ENCODE peak calls at places on chromosomes 1 and 21, in five cellular contexts. One of them, this sample, is unnamed.

GRCh38 chr1:117146570-117147340 is 25.2 kb upstream of the TRIM45 start:
- DNase-seq in RWPE1: peak; percentile 65
- DNase-seq in upper lobe of right lung: no peak
- DNase-seq in mesothelial cell of epicardium: no peak
- DNase-seq in D721Med: no peak
- DNase-seq in this sample: no peak

GRCh38 chr1:81978945-81979344 is 178.2 kb downstream of the ADGRL2 start:
- DNase-seq in RWPE1: no peak
- DNase-seq in upper lobe of right lung: no peak
- DNase-seq in mesothelial cell of epicardium: no peak
- DNase-seq in D721Med: no peak
- DNase-seq in this sample: no peak

GRCh38 chr1:112264553-112264952 is 131.5 kb upstream of the CTTNBP2NL start:
- DNase-seq in RWPE1: no peak
- DNase-seq in upper lobe of right lung: no peak
- DNase-seq in mesothelial cell of epicardium: no peak
- DNase-seq in D721Med: no peak
- DNase-seq in this sample: no peak

GRCh38 chr1:160643138-160643537 is 3.7 kb downstream of the SLAMF1 start:
- DNase-seq in RWPE1: no peak
- DNase-seq in upper lobe of right lung: no peak
- DNase-seq in mesothelial cell of epicardium: no peak
- DNase-seq in D721Med: no peak
- DNase-seq in this sample: no peak

GRCh38 chr1:117591248-117591647 is 14.6 kb upstream of the TENT5C start:
- DNase-seq in RWPE1: no peak
- DNase-seq in upper lobe of right lung: peak; percentile 80
- DNase-seq in mesothelial cell of epicardium: no peak
- DNase-seq in D721Med: no peak
- DNase-seq in this sample: peak; percentile 0

GRCh38 chr21:43850728-43851295 is 14.2 kb upstream of the AGPAT3 start:
- DNase-seq in RWPE1: no peak
- DNase-seq in upper lobe of right lung: no peak
- DNase-seq in mesothelial cell of epicardium: no peak
- DNase-seq in D721Med: no peak
- DNase-seq in this sample: no peak

GRCh38 chr1:247294282-247294681 is 37.4 kb downstream of the ZNF496 start:
- DNase-seq in RWPE1: peak; percentile 29
- DNase-seq in upper lobe of right lung: peak; percentile 4
- DNase-seq in mesothelial cell of epicardium: no peak
- DNase-seq in D721Med: no peak
- DNase-seq in this sample: no peak

GRCh38 chr1:211648336-211648735 is 27.1 kb downstream of the NEK2 start:
- DNase-seq in RWPE1: peak; percentile 70
- DNase-seq in upper lobe of right lung: no peak
- DNase-seq in mesothelial cell of epicardium: no peak
- DNase-seq in D721Med: no peak
- DNase-seq in this sample: no peak

GRCh38 chr21:46011267-46011967 is 29.8 kb downstream of the COL6A1 start:
- DNase-seq in RWPE1: no peak
- DNase-seq in upper lobe of right lung: no peak
- DNase-seq in mesothelial cell of epicardium: peak; percentile 29
- DNase-seq in D721Med: no peak
- DNase-seq in this sample: no peak

GRCh38 chr1:115135681-115136080 is 46.4 kb upstream of the TSPAN2 start:
- DNase-seq in RWPE1: no peak
- DNase-seq in upper lobe of right lung: no peak
- DNase-seq in mesothelial cell of epicardium: no peak
- DNase-seq in D721Med: no peak
- DNase-seq in this sample: no peak

GRCh38 chr1:55081188-55081904 is 42.0 kb downstream of the PCSK9 start:
- DNase-seq in RWPE1: peak; percentile 50
- DNase-seq in upper lobe of right lung: no peak
- DNase-seq in mesothelial cell of epicardium: no peak
- DNase-seq in D721Med: no peak
- DNase-seq in this sample: no peak

GRCh38 chr1:37064059-37064458 is 29.7 kb upstream of the GRIK3 start:
- DNase-seq in RWPE1: no peak
- DNase-seq in upper lobe of right lung: no peak
- DNase-seq in mesothelial cell of epicardium: no peak
- DNase-seq in D721Med: no peak
- DNase-seq in this sample: no peak

DNA sequence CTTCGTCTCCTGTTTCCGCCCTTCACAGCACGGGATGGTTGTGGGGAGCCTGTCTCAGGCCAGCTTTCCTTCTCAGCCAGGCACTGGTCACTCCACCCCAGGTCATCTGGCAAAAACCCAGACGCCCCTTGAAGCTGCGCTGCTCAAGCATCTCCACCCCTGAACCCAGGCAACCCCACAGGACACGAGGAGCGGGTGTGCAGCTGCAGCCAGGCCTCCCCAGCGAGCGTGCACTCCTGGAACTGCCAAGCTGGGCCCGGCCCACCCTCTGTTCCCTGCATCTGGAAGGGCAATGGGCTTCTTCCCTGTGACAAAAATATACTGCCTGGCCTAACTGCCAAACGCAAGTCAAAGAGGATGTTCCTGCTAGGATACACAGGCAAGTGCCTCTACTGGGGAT is 39.7 kb downstream of the SLC66A1 start:
- DNase-seq in RWPE1: no peak
- DNase-seq in upper lobe of right lung: no peak
- DNase-seq in mesothelial cell of epicardium: no peak
- DNase-seq in D721Med: no peak
- DNase-seq in this sample: no peak
- TF ChIP-seq CTCF in RWPE1: no peak
- TF ChIP-seq CTCF in upper lobe of right lung: no peak
- TF ChIP-seq CTCF in mesothelial cell of epicardium: no peak
- TF ChIP-seq CTCF in D721Med: no peak
- TF ChIP-seq CTCF in this sample: no peak

DNA sequence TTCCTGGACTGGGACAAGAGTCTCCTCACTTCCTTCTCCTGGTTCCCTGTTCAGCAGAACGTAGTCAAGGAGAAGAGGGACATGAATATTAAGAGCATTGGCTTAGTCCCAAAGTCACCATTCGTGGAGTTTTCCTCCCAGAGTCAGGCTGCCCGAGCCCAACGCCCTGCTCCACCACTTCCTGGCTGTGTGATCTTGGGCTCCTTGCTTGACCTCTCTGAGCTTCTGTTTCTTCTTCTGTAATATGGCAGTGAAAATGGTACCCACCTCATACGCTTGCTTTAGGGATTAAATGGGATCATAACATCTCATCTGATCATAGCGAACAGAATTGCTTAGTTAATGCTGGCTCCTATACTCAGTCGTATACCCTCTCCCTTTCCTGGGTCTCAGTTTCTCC is 12.0 kb upstream of the CASZ1 start:
- DNase-seq in RWPE1: no peak
- DNase-seq in upper lobe of right lung: no peak
- DNase-seq in mesothelial cell of epicardium: no peak
- DNase-seq in D721Med: no peak
- DNase-seq in this sample: no peak
- TF ChIP-seq CTCF in RWPE1: no peak
- TF ChIP-seq CTCF in upper lobe of right lung: no peak
- TF ChIP-seq CTCF in mesothelial cell of epicardium: no peak
- TF ChIP-seq CTCF in D721Med: no peak
- TF ChIP-seq CTCF in this sample: no peak

DNA sequence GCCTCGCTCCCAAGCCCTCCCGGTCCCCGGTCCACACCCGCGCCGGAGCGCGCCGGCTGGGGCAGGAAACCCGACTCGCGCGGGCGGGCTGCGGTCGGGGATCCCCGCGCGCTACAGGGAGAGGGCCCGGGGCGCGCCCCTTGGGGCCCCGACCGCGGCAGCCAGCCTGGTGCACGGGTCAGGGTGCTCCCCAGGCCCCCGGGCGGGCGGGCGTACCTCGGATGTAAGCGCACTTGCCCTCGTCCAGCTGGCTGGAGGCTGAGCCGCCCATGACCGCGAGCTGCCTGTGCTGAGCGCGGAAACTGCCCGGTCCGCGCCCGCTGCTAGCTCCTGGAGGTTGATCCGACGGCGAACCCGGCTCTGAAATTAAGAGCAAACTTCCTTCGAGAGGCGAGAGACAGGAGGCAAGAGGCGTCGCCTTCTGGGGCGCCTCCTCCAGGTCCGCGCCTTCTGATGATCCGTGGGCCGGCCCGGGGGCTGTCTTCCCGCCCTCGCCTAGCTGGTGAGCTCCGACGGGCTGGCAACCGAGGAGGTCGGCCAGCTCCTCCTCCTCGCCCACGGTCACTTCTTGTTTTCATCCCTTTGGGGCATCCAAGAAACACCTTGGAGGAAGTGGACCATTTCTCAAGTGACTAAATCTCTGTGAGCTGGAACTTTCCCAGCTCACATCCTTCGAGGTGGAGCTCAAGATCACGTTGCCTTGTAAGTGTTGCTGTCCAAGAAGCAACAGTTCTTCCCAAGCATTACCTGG is at the start of gene NIBAN1:
- DNase-seq in RWPE1: peak; percentile 51
- DNase-seq in upper lobe of right lung: peak; percentile 86
- DNase-seq in mesothelial cell of epicardium: peak; percentile 49
- DNase-seq in D721Med: no peak
- DNase-seq in this sample: no peak
- TF ChIP-seq CTCF in RWPE1: no peak
- TF ChIP-seq CTCF in upper lobe of right lung: no peak
- TF ChIP-seq CTCF in mesothelial cell of epicardium: no peak
- TF ChIP-seq CTCF in D721Med: no peak
- TF ChIP-seq CTCF in this sample: no peak

GRCh38 chr21:16608209-16608830 is 878.5 kb downstream of the USP25 start:
- DNase-seq in RWPE1: peak; percentile 3
- DNase-seq in upper lobe of right lung: no peak
- DNase-seq in mesothelial cell of epicardium: no peak
- DNase-seq in D721Med: no peak
- DNase-seq in this sample: no peak
- TF ChIP-seq CTCF in RWPE1: no peak
- TF ChIP-seq CTCF in upper lobe of right lung: no peak
- TF ChIP-seq CTCF in mesothelial cell of epicardium: no peak
- TF ChIP-seq CTCF in D721Med: peak; percentile 22
- TF ChIP-seq CTCF in this sample: no peak

DNA sequence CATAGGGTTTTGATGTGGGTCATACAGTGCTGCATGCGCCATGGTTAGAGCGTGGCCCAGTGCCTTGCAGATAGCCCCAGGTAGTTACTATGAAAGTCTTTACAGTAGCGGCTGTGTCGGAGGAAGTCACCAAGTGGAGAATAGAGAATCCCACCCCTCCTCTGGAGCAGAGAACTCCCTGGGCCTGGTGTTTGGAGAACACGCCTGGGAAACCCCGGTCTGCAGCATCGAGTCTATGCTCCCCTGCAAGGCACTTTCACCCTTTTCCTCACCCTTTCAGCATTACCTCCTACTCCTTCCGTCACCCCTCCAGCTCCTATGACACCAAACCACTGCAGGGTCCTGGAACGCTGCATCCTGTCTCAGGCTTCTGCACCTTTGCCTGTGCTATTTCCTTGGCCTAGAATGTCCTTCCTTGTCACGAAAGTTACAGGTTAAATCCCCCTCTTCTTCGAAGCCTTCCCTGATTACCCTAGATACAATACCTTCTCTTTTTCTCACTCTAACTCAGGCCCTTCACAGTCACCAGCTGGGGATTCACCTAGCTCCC is 2.7 kb upstream of the SLC1A7 start:
- DNase-seq in RWPE1: no peak
- DNase-seq in upper lobe of right lung: no peak
- DNase-seq in mesothelial cell of epicardium: no peak
- DNase-seq in D721Med: no peak
- DNase-seq in this sample: no peak
- TF ChIP-seq CTCF in RWPE1: no peak
- TF ChIP-seq CTCF in upper lobe of right lung: no peak
- TF ChIP-seq CTCF in mesothelial cell of epicardium: no peak
- TF ChIP-seq CTCF in D721Med: no peak
- TF ChIP-seq CTCF in this sample: no peak

GRCh38 chr1:109790735-109791494 is 27.2 kb upstream of the EPS8L3 start:
- DNase-seq in RWPE1: no peak
- DNase-seq in upper lobe of right lung: peak; percentile 81
- DNase-seq in mesothelial cell of epicardium: no peak
- DNase-seq in D721Med: no peak
- DNase-seq in this sample: no peak

GRCh38 chr1:109793486-109794318 is 30.0 kb upstream of the EPS8L3 start:
- DNase-seq in RWPE1: peak; percentile 83
- DNase-seq in upper lobe of right lung: no peak
- DNase-seq in mesothelial cell of epicardium: no peak
- DNase-seq in D721Med: peak; percentile 86
- DNase-seq in this sample: no peak

GRCh38 chr1:109793089-109793485 is 29.4 kb upstream of the EPS8L3 start:
- DNase-seq in RWPE1: no peak
- DNase-seq in upper lobe of right lung: no peak
- DNase-seq in mesothelial cell of epicardium: no peak
- DNase-seq in D721Med: no peak
- DNase-seq in this sample: no peak

GRCh38 chr1:109791495-109792040 is 27.8 kb upstream of the EPS8L3 start:
- DNase-seq in RWPE1: no peak
- DNase-seq in upper lobe of right lung: no peak
- DNase-seq in mesothelial cell of epicardium: no peak
- DNase-seq in D721Med: no peak
- DNase-seq in this sample: no peak

GRCh38 chr1:109792056-109792831 is 28.5 kb upstream of the EPS8L3 start:
- DNase-seq in RWPE1: peak; percentile 54
- DNase-seq in upper lobe of right lung: peak; percentile 79
- DNase-seq in mesothelial cell of epicardium: peak; percentile 93
- DNase-seq in D721Med: no peak
- DNase-seq in this sample: no peak
- TF ChIP-seq CTCF in RWPE1: no peak
- TF ChIP-seq CTCF in upper lobe of right lung: peak; percentile 18
- TF ChIP-seq CTCF in mesothelial cell of epicardium: no peak
- TF ChIP-seq CTCF in D721Med: peak; percentile 8
- TF ChIP-seq CTCF in this sample: no peak

DNA sequence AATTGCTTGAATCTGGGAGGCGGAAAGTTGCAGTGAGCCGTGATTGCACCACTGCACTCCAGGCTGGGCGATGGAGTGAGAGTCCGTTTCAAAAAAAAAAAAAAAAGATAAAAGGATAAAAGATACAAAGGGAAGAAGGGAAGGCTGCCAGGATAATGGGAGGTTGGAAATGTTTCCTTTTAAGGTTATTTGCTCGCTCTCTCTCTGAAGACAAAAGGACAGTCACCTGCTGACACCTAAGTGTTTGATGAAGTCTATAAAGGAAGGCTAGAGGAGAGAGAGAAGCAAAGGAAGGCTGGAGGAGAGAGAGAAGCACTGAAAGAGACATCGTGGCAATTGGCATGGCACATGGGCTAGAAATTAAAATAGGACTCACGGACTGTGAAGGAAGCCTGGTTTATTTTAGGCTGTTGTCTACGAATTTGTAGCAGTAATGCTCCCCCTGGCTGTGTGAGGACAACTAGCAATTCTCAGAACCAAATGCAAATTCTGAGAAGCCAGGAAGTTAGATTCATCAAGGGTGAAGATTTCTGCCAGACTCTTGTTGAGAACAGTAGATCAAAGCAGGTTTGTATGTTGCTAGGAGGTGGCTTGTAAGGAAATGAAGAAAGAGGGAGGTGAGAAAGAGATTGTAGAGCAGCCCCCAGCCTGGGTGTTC is 154.2 kb downstream of the ZP4 start:
- DNase-seq in RWPE1: peak; percentile 27
- DNase-seq in upper lobe of right lung: no peak
- DNase-seq in mesothelial cell of epicardium: no peak
- DNase-seq in D721Med: no peak
- DNase-seq in this sample: no peak
- TF ChIP-seq CTCF in RWPE1: no peak
- TF ChIP-seq CTCF in upper lobe of right lung: peak; percentile 15
- TF ChIP-seq CTCF in mesothelial cell of epicardium: no peak
- TF ChIP-seq CTCF in D721Med: peak; percentile 20
- TF ChIP-seq CTCF in this sample: no peak

This sample was measured in activated B cell treated with CpG ODN at 0.5 μM for 24 hours.